ENCODE peak calls at places on chromosomes 12 and 14, in seven cellular contexts. T, H, E, Q, F, B and N are unnamed samples.

GRCh38 chr14:100816950-100817901 is 8.7 kb upstream of the MEG3 start:
- DNase-seq in T (no peak), H (no peak), E (no peak), Q (no peak), F (no peak), B (no peak), N (no peak)

GRCh38 chr14:33728010-33728498 is 222.8 kb downstream of the EGLN3 start:
- DNase-seq in T (no peak), H (no peak), E (no peak), Q (no peak), F (no peak), B (no peak), N (no peak)

GRCh38 chr12:109731231-109731731 is 17.7 kb downstream of the FAM222A start:
- DNase-seq in T (no peak), H (no peak), E (no peak), Q (no peak), F (peak; percentile 33), B (no peak), N (no peak)

GRCh38 chr12:16297521-16297920 is 20.0 kb upstream of the SLC15A5 start:
- DNase-seq in T (no peak), H (no peak), E (no peak), Q (no peak), F (no peak), B (peak; percentile 26), N (no peak)

GRCh38 chr12:58978717-58979116 is 58.4 kb upstream of the LRIG3 start:
- DNase-seq in T (no peak), H (no peak), E (no peak), Q (no peak), F (no peak), B (no peak), N (no peak)

GRCh38 chr14:53519137-53519536 is 366.0 kb upstream of the DDHD1 start:
- DNase-seq in T (peak; percentile 82), H (no peak), E (no peak), Q (no peak), F (no peak), B (no peak), N (no peak)

GRCh38 chr12:108090107-108090899 is 38.8 kb upstream of the WSCD2 start:
- DNase-seq in T (no peak), H (no peak), E (no peak), Q (no peak), F (peak; percentile 66), B (no peak), N (no peak)

GRCh38 chr12:25052191-25053020 is 103.5 kb upstream of the BCAT1 start:
- DNase-seq in T (no peak), H (no peak), E (no peak), Q (no peak), F (no peak), B (no peak), N (peak; percentile 23)

GRCh38 chr14:22472935-22473854 is 115.8 kb downstream of the DAD1 start:
- DNase-seq in T (peak; percentile 25), H (peak; percentile 30), E (peak; percentile 56), Q (peak; percentile 66), F (peak; percentile 57), B (peak; percentile 16), N (peak; percentile 73)

GRCh38 chr14:71332476-71332875 is 425.2 kb downstream of the PCNX1 start:
- DNase-seq in T (no peak), H (no peak), E (no peak), Q (no peak), F (no peak), B (no peak), N (no peak)

GRCh38 chr12:50400104-50400637 is 514 bp upstream of the LARP4 start:
- DNase-seq in T (no peak), H (no peak), E (no peak), Q (no peak), F (no peak), B (no peak), N (no peak)

GRCh38 chr14:81400202-81400678 is at the start of gene STON2:
- DNase-seq in T (no peak), H (no peak), E (no peak), Q (no peak), F (no peak), B (peak; percentile 90), N (no peak)

GRCh38 chr12:106632797-106633450 is 50.1 kb downstream of the RFX4 start:
- DNase-seq in T (no peak), H (no peak), E (no peak), Q (no peak), F (no peak), B (no peak), N (peak; percentile 25)

GRCh38 chr14:96235426-96235825 is 20.6 kb upstream of the BDKRB1 start:
- DNase-seq in T (no peak), H (no peak), E (no peak), Q (no peak), F (no peak), B (no peak), N (peak; percentile 33)

GRCh38 chr12:67442347-67442841 is 173.2 kb downstream of the CAND1 start:
- DNase-seq in T (no peak), H (no peak), E (no peak), Q (no peak), F (no peak), B (no peak), N (no peak)

GRCh38 chr12:75738486-75738885 is 227.1 kb upstream of the KRR1 start:
- DNase-seq in T (peak; percentile 42), H (no peak), E (peak; percentile 62), Q (no peak), F (no peak), B (no peak), N (no peak)

GRCh38 chr14:95361373-95362179 is 41.9 kb upstream of the CLMN start:
- DNase-seq in T (no peak), H (no peak), E (no peak), Q (peak; percentile 86), F (peak; percentile 94), B (peak; percentile 32), N (peak; percentile 94)

GRCh38 chr12:34363050-34363673 is 340.9 kb downstream of the ALG10 start:
- DNase-seq in T (no peak), H (no peak), E (no peak), Q (no peak), F (no peak), B (no peak), N (no peak)
- H3K18ac ChIP-seq in T (no peak overlapping the region), H (no peak overlapping the region), E (no peak overlapping the region), Q (no peak overlapping the region), F (no peak overlapping the region), B (no peak overlapping the region), N (no peak overlapping the region)

GRCh38 chr12:90043264-90043663 is 334.6 kb upstream of the ATP2B1 start:
- DNase-seq in T (peak; percentile 72), H (no peak), E (peak; percentile 68), Q (no peak), F (no peak), B (no peak), N (no peak)

GRCh38 chr12:90038290-90038689 is 329.7 kb upstream of the ATP2B1 start:
- DNase-seq in T (no peak), H (no peak), E (no peak), Q (no peak), F (no peak), B (no peak), N (no peak)

GRCh38 chr12:90036641-90037040 is 328.0 kb upstream of the ATP2B1 start:
- DNase-seq in T (peak; percentile 62), H (no peak), E (no peak), Q (no peak), F (no peak), B (no peak), N (no peak)

GRCh38 chr12:90037740-90038139 is 329.1 kb upstream of the ATP2B1 start:
- DNase-seq in T (peak; percentile 51), H (no peak), E (no peak), Q (no peak), F (no peak), B (no peak), N (no peak)
- H3K4me2 ChIP-seq in T (no peak overlapping the region), H (no peak overlapping the region), E (no peak overlapping the region), Q (no peak overlapping the region), F (no peak overlapping the region), B (no peak overlapping the region), N (no peak overlapping the region)

DNA sequence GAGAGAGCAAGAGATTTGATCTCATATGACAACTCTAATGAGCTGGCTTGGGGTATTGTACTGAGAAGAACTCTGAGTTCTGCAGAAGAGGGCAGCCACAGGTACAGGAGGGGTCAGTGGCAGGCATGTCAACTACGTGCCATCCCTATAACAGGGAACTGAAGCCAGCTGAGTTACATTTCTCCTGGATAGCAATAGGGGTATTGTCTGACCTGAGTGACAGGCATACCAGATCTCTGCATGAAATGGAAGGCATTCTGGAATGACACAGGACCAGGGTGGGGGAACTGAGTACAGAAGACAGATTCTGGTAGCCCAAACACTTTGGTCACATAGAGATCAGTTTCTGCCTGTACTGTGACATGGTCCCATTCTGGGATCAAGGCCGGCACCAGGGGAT is 35.8 kb downstream of the EFCAB11 start:
- DNase-seq in T (no peak), H (no peak), E (no peak), Q (no peak), F (no peak), B (peak; percentile 56), N (no peak)
- H2BK5ac ChIP-seq in T (no peak overlapping the region), H (no peak overlapping the region), E (no peak overlapping the region), Q (no peak overlapping the region), F (no peak overlapping the region), B (no peak overlapping the region), N (no peak overlapping the region)

GRCh38 chr12:87812711-87813110 is 216.5 kb downstream of the C12orf50 start:
- DNase-seq in T (no peak), H (no peak), E (no peak), Q (no peak), F (no peak), B (no peak), N (no peak)
- H3K18ac ChIP-seq in T (peak overlapping the region; percentile 99), H (no peak overlapping the region), E (no peak overlapping the region), Q (no peak overlapping the region), F (no peak overlapping the region), B (no peak overlapping the region), N (no peak overlapping the region)

GRCh38 chr12:65941388-65941787 is 117.1 kb downstream of the HMGA2 start:
- DNase-seq in T (peak; percentile 95), H (no peak), E (peak; percentile 71), Q (no peak), F (no peak), B (no peak), N (no peak)
- H3K4me2 ChIP-seq in T (peak overlapping the region; percentile 97), H (no peak overlapping the region), E (no peak overlapping the region), Q (no peak overlapping the region), F (no peak overlapping the region), B (no peak overlapping the region), N (no peak overlapping the region)

GRCh38 chr12:8629486-8630033 is 16.9 kb upstream of the AICDA start:
- DNase-seq in T (no peak), H (no peak), E (peak; percentile 54), Q (no peak), F (no peak), B (peak; percentile 87), N (no peak)
- H2BK5ac ChIP-seq in T (no peak overlapping the region), H (no peak overlapping the region), E (no peak overlapping the region), Q (no peak overlapping the region), F (no peak overlapping the region), B (no peak overlapping the region), N (no peak overlapping the region)